ENCODE peak calls at places on chromosomes 13 and 19, in six cellular contexts. One of them, this sample, is unnamed.

GRCh38 chr19:36093687-36094086 is 17.3 kb upstream of the OVOL3 start:
- DNase-seq in HepG2: no peak
- DNase-seq in upper lobe of left lung: no peak
- DNase-seq in lung: no peak
- DNase-seq in heart left ventricle: peak
- DNase-seq in A673: no peak
- DNase-seq in this sample: no peak

GRCh38 chr13:20193142-20193923 is 595 bp upstream of the GJB2 start:
- DNase-seq in upper lobe of left lung: peak
- DNase-seq in lung: no peak
- DNase-seq in A673: peak
- DNase-seq in HepG2: no peak
- DNase-seq in heart left ventricle: no peak
- DNase-seq in this sample: no peak

GRCh38 chr19:15779756-15780476 is 7.5 kb upstream of the OR10H5 start:
- DNase-seq in upper lobe of left lung: peak
- DNase-seq in A673: peak
- DNase-seq in heart left ventricle: peak
- DNase-seq in HepG2: peak
- DNase-seq in lung: peak
- DNase-seq in this sample: peak

GRCh38 chr19:37654833-37655688 is at the start of gene ZFP30:
- DNase-seq in A673: peak
- DNase-seq in heart left ventricle: peak
- DNase-seq in upper lobe of left lung: peak
- DNase-seq in HepG2: peak
- DNase-seq in lung: peak
- DNase-seq in this sample: peak

GRCh38 chr19:11506101-11506555 is 489 bp upstream of the ZNF653 start:
- DNase-seq in HepG2: no peak
- DNase-seq in lung: no peak
- DNase-seq in A673: no peak
- DNase-seq in heart left ventricle: no peak
- DNase-seq in upper lobe of left lung: peak
- DNase-seq in this sample: no peak

GRCh38 chr19:44807162-44807561 is 1.7 kb upstream of the BCAM start:
- DNase-seq in A673: no peak
- DNase-seq in lung: peak
- DNase-seq in heart left ventricle: no peak
- DNase-seq in HepG2: peak
- DNase-seq in upper lobe of left lung: no peak
- DNase-seq in this sample: no peak

GRCh38 chr19:38674388-38675133 is 27.1 kb downstream of the ACTN4 start:
- DNase-seq in upper lobe of left lung: no peak
- DNase-seq in HepG2: no peak
- DNase-seq in lung: no peak
- DNase-seq in A673: no peak
- DNase-seq in heart left ventricle: peak
- DNase-seq in this sample: no peak

GRCh38 chr13:113144255-113144629 is 14.2 kb upstream of the PROZ start:
- DNase-seq in HepG2: no peak
- DNase-seq in lung: no peak
- DNase-seq in upper lobe of left lung: no peak
- DNase-seq in A673: no peak
- DNase-seq in heart left ventricle: no peak
- DNase-seq in this sample: no peak

GRCh38 chr13:24148414-24149305 is 11.9 kb upstream of the SPATA13 start:
- DNase-seq in A673: peak
- DNase-seq in HepG2: peak
- DNase-seq in heart left ventricle: no peak
- DNase-seq in upper lobe of left lung: no peak
- DNase-seq in lung: peak
- DNase-seq in this sample: no peak

GRCh38 chr19:39145180-39145953 is 19.8 kb downstream of the PAK4 start:
- DNase-seq in heart left ventricle: no peak
- DNase-seq in upper lobe of left lung: no peak
- DNase-seq in HepG2: peak
- DNase-seq in lung: no peak
- DNase-seq in A673: no peak
- DNase-seq in this sample: peak

GRCh38 chr13:47175172-47175806 is 278.4 kb upstream of the HTR2A start:
- DNase-seq in heart left ventricle: no peak
- DNase-seq in upper lobe of left lung: no peak
- DNase-seq in lung: no peak
- DNase-seq in HepG2: no peak
- DNase-seq in A673: peak
- DNase-seq in this sample: no peak

GRCh38 chr19:10361569-10362011 is 18.8 kb downstream of the TYK2 start:
- DNase-seq in lung: no peak
- DNase-seq in heart left ventricle: no peak
- DNase-seq in A673: no peak
- DNase-seq in HepG2: no peak
- DNase-seq in upper lobe of left lung: peak
- DNase-seq in this sample: no peak

GRCh38 chr13:97199451-97199850 is 22.7 kb upstream of the MBNL2 start:
- DNase-seq in lung: no peak
- DNase-seq in upper lobe of left lung: no peak
- DNase-seq in A673: no peak
- DNase-seq in HepG2: no peak
- DNase-seq in heart left ventricle: no peak
- DNase-seq in this sample: no peak
- H3K27ac ChIP-seq in lung: no peak
- H3K27ac ChIP-seq in upper lobe of left lung: no peak
- H3K27ac ChIP-seq in A673: no peak
- H3K27ac ChIP-seq in HepG2: no peak
- H3K27ac ChIP-seq in heart left ventricle: no peak
- H3K27ac ChIP-seq in this sample: no peak

GRCh38 chr19:54708781-54709180 is 15.5 kb upstream of the KIR3DL3 start:
- DNase-seq in upper lobe of left lung: peak
- DNase-seq in A673: no peak
- DNase-seq in lung: peak
- DNase-seq in heart left ventricle: no peak
- DNase-seq in HepG2: no peak
- DNase-seq in this sample: no peak
- H3K4me3 ChIP-seq in upper lobe of left lung: no peak
- H3K4me3 ChIP-seq in A673: no peak
- H3K4me3 ChIP-seq in lung: no peak
- H3K4me3 ChIP-seq in heart left ventricle: no peak
- H3K4me3 ChIP-seq in HepG2: no peak
- H3K4me3 ChIP-seq in this sample: no peak

GRCh38 chr13:25928941-25929505 is 122.8 kb downstream of the SHISA2 start:
- DNase-seq in heart left ventricle: no peak
- DNase-seq in lung: no peak
- DNase-seq in HepG2: no peak
- DNase-seq in A673: no peak
- DNase-seq in upper lobe of left lung: no peak
- DNase-seq in this sample: no peak

GRCh38 chr13:25929816-25930215 is 122.0 kb downstream of the SHISA2 start:
- DNase-seq in heart left ventricle: no peak
- DNase-seq in lung: no peak
- DNase-seq in HepG2: no peak
- DNase-seq in upper lobe of left lung: no peak
- DNase-seq in A673: no peak
- DNase-seq in this sample: no peak

GRCh38 chr13:25927363-25927762 is 124.5 kb downstream of the SHISA2 start:
- DNase-seq in HepG2: no peak
- DNase-seq in heart left ventricle: no peak
- DNase-seq in A673: peak
- DNase-seq in lung: no peak
- DNase-seq in upper lobe of left lung: no peak
- DNase-seq in this sample: no peak

GRCh38 chr13:25930655-25931054 is 121.2 kb downstream of the SHISA2 start:
- DNase-seq in upper lobe of left lung: no peak
- DNase-seq in heart left ventricle: no peak
- DNase-seq in HepG2: no peak
- DNase-seq in A673: no peak
- DNase-seq in lung: no peak
- DNase-seq in this sample: no peak

GRCh38 chr13:25927966-25928365 is 123.8 kb downstream of the SHISA2 start:
- DNase-seq in heart left ventricle: no peak
- DNase-seq in upper lobe of left lung: no peak
- DNase-seq in lung: no peak
- DNase-seq in HepG2: no peak
- DNase-seq in A673: no peak
- DNase-seq in this sample: no peak
- H3K27ac ChIP-seq in heart left ventricle: no peak
- H3K27ac ChIP-seq in upper lobe of left lung: no peak
- H3K27ac ChIP-seq in lung: no peak
- H3K27ac ChIP-seq in HepG2: no peak
- H3K27ac ChIP-seq in A673: no peak
- H3K27ac ChIP-seq in this sample: no peak

GRCh38 chr19:57887195-57887941 is 1.5 kb downstream of the ZNF814 start:
- DNase-seq in A673: no peak
- DNase-seq in upper lobe of left lung: no peak
- DNase-seq in lung: no peak
- DNase-seq in heart left ventricle: no peak
- DNase-seq in HepG2: no peak
- DNase-seq in this sample: peak
- H3K4me3 ChIP-seq in A673: peak
- H3K4me3 ChIP-seq in upper lobe of left lung: no peak
- H3K4me3 ChIP-seq in lung: no peak
- H3K4me3 ChIP-seq in heart left ventricle: peak
- H3K4me3 ChIP-seq in HepG2: no peak
- H3K4me3 ChIP-seq in this sample: peak

GRCh38 chr13:84864341-84864740 is 934.9 kb downstream of the SLITRK6 start:
- DNase-seq in upper lobe of left lung: no peak
- DNase-seq in lung: no peak
- DNase-seq in A673: no peak
- DNase-seq in heart left ventricle: no peak
- DNase-seq in HepG2: no peak
- DNase-seq in this sample: no peak

GRCh38 chr13:84870190-84870589 is 929.0 kb downstream of the SLITRK6 start:
- DNase-seq in HepG2: peak
- DNase-seq in lung: no peak
- DNase-seq in A673: peak
- DNase-seq in upper lobe of left lung: no peak
- DNase-seq in heart left ventricle: no peak
- DNase-seq in this sample: no peak

GRCh38 chr13:84867246-84867645 is 932.0 kb downstream of the SLITRK6 start:
- DNase-seq in lung: no peak
- DNase-seq in HepG2: peak
- DNase-seq in heart left ventricle: no peak
- DNase-seq in A673: no peak
- DNase-seq in upper lobe of left lung: no peak
- DNase-seq in this sample: no peak
- H3K27ac ChIP-seq in lung: no peak
- H3K27ac ChIP-seq in HepG2: no peak
- H3K27ac ChIP-seq in heart left ventricle: no peak
- H3K27ac ChIP-seq in A673: no peak
- H3K27ac ChIP-seq in upper lobe of left lung: no peak
- H3K27ac ChIP-seq in this sample: no peak

GRCh38 chr19:2245273-2245672 is 3.9 kb upstream of the AMH start:
- DNase-seq in A673: no peak
- DNase-seq in upper lobe of left lung: peak
- DNase-seq in HepG2: no peak
- DNase-seq in heart left ventricle: no peak
- DNase-seq in lung: no peak
- DNase-seq in this sample: no peak
- H3K4me3 ChIP-seq in A673: no peak
- H3K4me3 ChIP-seq in upper lobe of left lung: no peak
- H3K4me3 ChIP-seq in HepG2: no peak
- H3K4me3 ChIP-seq in heart left ventricle: no peak
- H3K4me3 ChIP-seq in lung: no peak
- H3K4me3 ChIP-seq in this sample: no peak

DNA sequence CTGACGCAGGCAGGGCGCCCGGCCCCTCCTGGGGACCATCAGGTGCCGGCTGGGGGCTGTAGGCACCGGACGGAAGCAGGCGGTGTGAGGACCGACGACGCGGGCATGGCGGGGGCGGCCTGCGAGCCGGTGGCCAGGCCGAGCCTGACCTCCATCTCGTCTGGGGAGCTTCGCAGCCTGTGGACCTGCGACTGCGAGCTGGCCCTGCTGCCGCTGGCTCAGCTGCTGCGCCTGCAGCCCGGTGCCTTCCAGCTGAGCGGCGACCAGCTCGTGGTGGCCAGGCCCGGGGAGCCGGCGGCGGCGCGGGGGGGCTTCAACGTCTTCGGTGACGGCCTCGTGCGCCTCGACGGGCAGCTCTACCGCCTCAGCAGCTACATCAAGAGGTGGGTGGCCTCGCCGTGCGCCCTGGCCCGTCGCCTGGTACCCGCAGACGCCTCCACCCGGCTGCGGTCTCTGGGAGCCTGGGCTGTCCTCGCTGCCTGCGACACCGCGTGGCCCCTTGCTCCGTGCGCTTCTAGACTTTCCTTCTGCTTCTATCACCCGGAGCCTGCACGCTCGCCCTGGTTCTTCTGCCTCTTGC is 430 bp downstream of the MEDAG start:
- DNase-seq in heart left ventricle: no peak
- DNase-seq in lung: no peak
- DNase-seq in HepG2: no peak
- DNase-seq in A673: no peak
- DNase-seq in upper lobe of left lung: peak
- DNase-seq in this sample: peak
- H3K27ac ChIP-seq in heart left ventricle: peak
- H3K27ac ChIP-seq in lung: peak
- H3K27ac ChIP-seq in HepG2: no peak
- H3K27ac ChIP-seq in A673: peak
- H3K27ac ChIP-seq in upper lobe of left lung: peak
- H3K27ac ChIP-seq in this sample: peak

GRCh38 chr19:51127032-51127431 is 2.3 kb downstream of the SIGLEC9 start:
- DNase-seq in A673: no peak
- DNase-seq in upper lobe of left lung: no peak
- DNase-seq in HepG2: no peak
- DNase-seq in lung: no peak
- DNase-seq in heart left ventricle: no peak
- DNase-seq in this sample: no peak
- H3K4me3 ChIP-seq in A673: no peak
- H3K4me3 ChIP-seq in upper lobe of left lung: peak
- H3K4me3 ChIP-seq in HepG2: no peak
- H3K4me3 ChIP-seq in lung: no peak
- H3K4me3 ChIP-seq in heart left ventricle: no peak
- H3K4me3 ChIP-seq in this sample: no peak

DNA sequence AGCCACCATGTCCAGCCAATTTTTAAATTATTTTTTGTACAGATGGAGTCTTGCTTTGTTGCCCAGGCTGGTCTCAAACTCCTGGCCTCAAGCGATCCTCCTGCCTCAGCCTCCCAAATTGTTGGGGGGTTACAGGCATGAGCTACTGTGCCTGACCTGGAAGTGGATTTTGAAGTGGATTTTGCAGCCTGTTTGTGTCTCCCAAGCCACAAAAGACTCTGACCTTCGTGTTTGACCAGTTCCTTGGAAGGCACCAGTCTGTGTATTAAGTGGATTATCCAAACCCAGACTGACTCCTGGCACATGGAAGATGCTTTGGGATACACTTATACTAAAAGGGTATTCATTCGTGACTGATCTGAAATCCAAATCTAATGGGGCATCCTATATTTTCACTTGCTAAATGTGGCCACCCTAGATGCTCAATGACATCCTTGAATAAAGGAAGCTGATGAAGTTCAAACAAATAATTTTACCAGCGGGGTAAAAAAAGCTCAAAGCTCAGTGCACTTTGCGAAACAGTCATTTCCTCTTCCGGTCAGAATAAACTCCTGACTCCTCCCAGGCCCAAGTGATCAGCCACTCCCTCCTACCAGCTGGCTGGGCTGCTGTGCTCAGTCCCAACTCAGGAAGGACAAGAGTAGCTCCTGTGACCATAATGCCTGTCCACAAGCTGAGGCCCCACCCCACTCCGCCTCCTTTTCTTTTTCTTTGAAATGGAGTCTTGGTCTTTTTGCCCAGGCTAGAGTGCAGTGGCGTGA is 32.6 kb upstream of the GATAD2A start:
- DNase-seq in heart left ventricle: peak
- DNase-seq in upper lobe of left lung: no peak
- DNase-seq in A673: no peak
- DNase-seq in lung: peak
- DNase-seq in HepG2: peak
- DNase-seq in this sample: peak
- H3K27ac ChIP-seq in heart left ventricle: peak
- H3K27ac ChIP-seq in upper lobe of left lung: peak
- H3K27ac ChIP-seq in A673: no peak
- H3K27ac ChIP-seq in lung: peak
- H3K27ac ChIP-seq in HepG2: peak
- H3K27ac ChIP-seq in this sample: peak

GRCh38 chr19:52034051-52034728 is 6.0 kb upstream of the ZNF614 start:
- DNase-seq in A673: peak
- DNase-seq in heart left ventricle: no peak
- DNase-seq in HepG2: no peak
- DNase-seq in lung: no peak
- DNase-seq in upper lobe of left lung: no peak
- DNase-seq in this sample: no peak
- H3K4me3 ChIP-seq in A673: no peak
- H3K4me3 ChIP-seq in heart left ventricle: no peak
- H3K4me3 ChIP-seq in HepG2: no peak
- H3K4me3 ChIP-seq in lung: no peak
- H3K4me3 ChIP-seq in upper lobe of left lung: no peak
- H3K4me3 ChIP-seq in this sample: no peak